ENCODE peak calls at places on chromosome 21, in ten cellular contexts. K is lower lobe of right lung, T is adrenal gland, B is tibial artery, H is Panc1, L is neural progenitor cell, M is left ventricle myocardium inferior, C is heart left ventricle, R is hepatocyte, O is PC-3. U is an unnamed sample.

GRCh38 chr21:39707316-39707715 is 37.7 kb upstream of the IGSF5 start:
- DNase-seq in O (no peak), K (no peak), R (no peak), T (no peak), M (no peak), C (no peak), B (no peak), H (no peak), L (no peak), U (no peak)

GRCh38 chr21:14959343-14959742 is 105.5 kb downstream of the NRIP1 start:
- DNase-seq in H (no peak), O (no peak), R (no peak), T (no peak), M (no peak), L (no peak), B (no peak), K (no peak), C (no peak), U (no peak)

GRCh38 chr21:15669247-15669646 is 60.5 kb upstream of the USP25 start:
- DNase-seq in K (no peak), H (no peak), L (no peak), M (no peak), C (no peak), T (no peak), R (no peak), O (no peak), B (no peak), U (no peak)

GRCh38 chr21:38832664-38833063 is 26.9 kb downstream of the ETS2 start:
- DNase-seq in K (no peak), R (no peak), H (no peak), T (no peak), O (no peak), C (no peak), L (no peak), M (no peak), B (no peak), U (no peak)

GRCh38 chr21:38921511-38922215 is 115.9 kb downstream of the ETS2 start:
- DNase-seq in O (peak; percentile 85), M (no peak), R (no peak), C (no peak), K (no peak), B (no peak), T (no peak), H (no peak), L (no peak), U (no peak)

GRCh38 chr21:36316872-36317484 is 3.0 kb upstream of the MORC3 start:
- DNase-seq in H (no peak), M (no peak), C (no peak), L (no peak), B (no peak), T (peak; percentile 46), R (no peak), K (no peak), O (no peak), U (no peak)

GRCh38 chr21:45347048-45347711 is 57.8 kb upstream of the COL18A1 start:
- DNase-seq in L (no peak), M (no peak), O (peak; percentile 45), B (no peak), C (peak; percentile 20), K (no peak), R (no peak), H (no peak), T (no peak), U (no peak)

GRCh38 chr21:44779417-44780139 is 22.0 kb downstream of the UBE2G2 start:
- DNase-seq in B (no peak), H (no peak), K (no peak), T (no peak), O (no peak), L (no peak), M (no peak), C (no peak), R (no peak), U (no peak)

GRCh38 chr21:24045775-24046215 is 1561.5 kb downstream of the MRPL39 start:
- DNase-seq in T (peak; percentile 98), C (peak; percentile 67), L (peak; percentile 1), R (peak; percentile 9), M (peak; percentile 66), B (peak; percentile 73), H (peak; percentile 63), O (peak; percentile 90), K (peak; percentile 47), U (peak; percentile 39)

GRCh38 chr21:19440792-19441494 is 1037.4 kb upstream of the TMPRSS15 start:
- DNase-seq in B (no peak), R (no peak), L (no peak), O (no peak), H (no peak), T (no peak), K (no peak), C (no peak), M (no peak), U (no peak)

GRCh38 chr21:22343303-22343702 is 1345.1 kb downstream of the NCAM2 start:
- DNase-seq in R (no peak), C (no peak), B (no peak), M (no peak), L (no peak), O (no peak), T (no peak), K (no peak), H (no peak), U (no peak)

GRCh38 chr21:14838400-14838799 is 226.4 kb downstream of the NRIP1 start:
- DNase-seq in B (no peak), C (no peak), H (no peak), T (no peak), O (no peak), L (peak; percentile 2), R (no peak), K (no peak), M (no peak), U (no peak)

DNA sequence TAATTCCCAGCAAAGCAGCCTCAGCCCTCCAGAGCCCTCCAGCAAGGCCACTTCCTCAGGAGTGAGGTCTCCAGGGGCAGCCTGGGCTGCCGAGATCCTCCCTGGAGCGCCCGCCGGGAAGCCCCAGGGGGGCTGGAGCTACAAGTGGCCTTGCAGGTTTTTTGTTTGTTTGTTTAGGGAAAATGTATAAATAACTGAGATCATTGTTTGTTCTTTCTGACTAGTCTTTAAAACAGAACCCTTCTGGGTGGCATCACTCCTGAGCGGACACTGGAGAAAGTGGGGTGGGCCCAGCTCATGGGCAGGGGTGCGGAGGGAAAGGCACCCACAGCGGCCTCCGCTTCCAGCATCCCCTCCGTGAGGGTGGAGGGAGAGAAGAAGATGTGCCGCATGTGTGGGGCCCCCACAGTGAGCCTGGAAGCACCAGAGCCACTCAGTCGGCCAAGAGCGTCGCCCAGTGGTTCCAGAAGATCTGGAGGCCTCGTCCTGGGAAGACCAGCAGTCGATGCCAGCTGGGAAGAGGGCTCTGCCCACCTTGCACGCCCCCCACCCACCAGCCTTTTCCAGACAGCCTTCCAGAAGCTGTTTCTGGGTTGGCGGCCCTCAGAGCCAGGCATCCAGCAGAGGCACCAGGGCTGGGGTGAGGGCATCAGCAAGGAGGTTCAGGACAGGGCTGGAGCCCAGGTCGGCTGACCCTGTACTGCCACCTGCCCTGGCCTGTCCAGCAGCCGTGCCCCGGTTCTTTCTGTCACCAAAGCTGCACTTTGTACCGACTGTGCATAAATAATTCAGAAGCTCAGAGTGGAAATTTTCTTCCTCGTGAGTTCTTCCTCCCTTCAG is 34.6 kb downstream of the TFF3 start:
- DNase-seq in C (no peak), K (no peak), M (no peak), L (no peak), T (no peak), H (no peak), O (no peak), R (no peak), B (no peak), U (no peak)
- H3K4me1 ChIP-seq in C (no peaks in the 10 kb centered on the region), K (no peaks in the 10 kb centered on the region), M (no peaks in the 10 kb centered on the region), L (no peaks in the 10 kb centered on the region), T (no peaks in the 10 kb centered on the region), H (peaks cover 7% of the 10 kb centered on the region), O (no peaks in the 10 kb centered on the region), R (no peaks in the 10 kb centered on the region), B (no peaks in the 10 kb centered on the region), U (no peaks in the 10 kb centered on the region)

GRCh38 chr21:34820051-34820450 is 151.3 kb downstream of the CLIC6 start:
- DNase-seq in K (no peak), M (no peak), L (no peak), C (no peak), B (no peak), R (no peak), O (no peak), H (no peak), T (no peak), U (no peak)
- H3K36me3 ChIP-seq in K (peaks cover 71% of the 10 kb centered on the region), M (no peaks in the 10 kb centered on the region), L (no peaks in the 10 kb centered on the region), C (no peaks in the 10 kb centered on the region), B (no peaks in the 10 kb centered on the region), R (no peaks in the 10 kb centered on the region), O (peaks cover 87% of the 10 kb centered on the region), H (no peaks in the 10 kb centered on the region), T (no peaks in the 10 kb centered on the region), U (peaks cover 5% of the 10 kb centered on the region)

GRCh38 chr21:43634618-43635017 is 24.7 kb downstream of the HSF2BP start:
- DNase-seq in R (no peak), C (no peak), T (no peak), H (no peak), M (no peak), O (no peak), K (no peak), B (no peak), L (no peak), U (no peak)

GRCh38 chr21:43637530-43637929 is 21.8 kb downstream of the HSF2BP start:
- DNase-seq in O (no peak), C (no peak), T (no peak), H (no peak), B (no peak), L (no peak), R (no peak), M (no peak), K (no peak), U (no peak)

GRCh38 chr21:43627527-43627926 is 31.8 kb downstream of the HSF2BP start:
- DNase-seq in H (no peak), B (no peak), L (no peak), K (no peak), T (no peak), R (no peak), O (no peak), C (no peak), M (no peak), U (no peak)

GRCh38 chr21:43631411-43632107 is 27.7 kb downstream of the HSF2BP start:
- DNase-seq in T (no peak), M (no peak), L (no peak), B (no peak), K (no peak), O (peak; percentile 57), H (no peak), C (no peak), R (no peak), U (no peak)

GRCh38 chr21:43632373-43632905 is 26.8 kb downstream of the HSF2BP start:
- DNase-seq in L (no peak), B (no peak), M (no peak), O (no peak), H (no peak), R (no peak), C (no peak), K (no peak), T (no peak), U (no peak)
- H3K4me3 ChIP-seq in L (no peak overlapping the region), B (no peak overlapping the region), M (no peak overlapping the region), O (no peak overlapping the region), H (no peak overlapping the region), R (no peak overlapping the region), C (no peak overlapping the region), K (no peak overlapping the region), T (no peak overlapping the region), U (no peak overlapping the region)

DNA sequence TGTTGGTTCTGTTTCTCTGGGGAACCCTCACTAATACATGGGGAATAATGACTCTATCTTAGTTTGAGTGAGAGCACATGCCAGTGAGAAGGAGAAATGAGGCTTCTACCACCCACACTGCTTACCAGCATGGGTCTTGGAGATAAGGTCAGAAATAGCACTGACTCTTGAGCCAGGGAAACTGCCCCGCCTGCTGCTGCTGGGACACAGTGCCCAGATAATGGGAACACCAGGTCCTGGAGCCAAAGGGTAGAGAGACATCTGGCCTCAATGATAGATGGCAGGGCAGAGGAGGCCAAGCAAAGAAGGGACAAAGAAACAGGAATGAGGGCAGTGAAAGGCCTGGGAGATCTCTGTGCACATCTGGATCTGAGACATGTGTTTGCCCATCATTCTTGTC is 97.4 kb downstream of the MIS18A start:
- DNase-seq in T (peak; percentile 67), R (no peak), H (no peak), L (no peak), C (peak; percentile 55), K (no peak), O (no peak), M (peak; percentile 25), B (no peak), U (no peak)
- H3K4me1 ChIP-seq in T (no peaks in the 10 kb centered on the region), R (no peaks in the 10 kb centered on the region), H (no peaks in the 10 kb centered on the region), L (peaks cover 5% of the 10 kb centered on the region), C (no peaks in the 10 kb centered on the region), K (no peaks in the 10 kb centered on the region), O (no peaks in the 10 kb centered on the region), M (no peaks in the 10 kb centered on the region), B (no peaks in the 10 kb centered on the region), U (no peaks in the 10 kb centered on the region)